ENCODE peak calls at places on chromosomes 4 and X, in five cellular contexts. R is T-helper 1 cell, I is fibroblast of the aortic adventitia, S is activated T-helper 1 cell treated with Interleukin-2 at 50 U/mL for 16 hours, W is iris pigment epithelial cell. L is an unnamed sample.

GRCh38 chrX:19886888-19887531 is 390 bp downstream of the SH3KBP1 start:
- DNase-seq in I (no peak), W (no peak), S (no peak), R (no peak), L (peak)

GRCh38 chrX:40402771-40403533 is 177.8 kb upstream of the ATP6AP2 start:
- DNase-seq in I (peak), R (no peak), W (peak), S (no peak), L (no peak)

GRCh38 chr4:2393353-2394270 is 24.8 kb downstream of the ZFYVE28 start:
- DNase-seq in R (no peak), S (no peak), I (no peak), W (no peak), L (no peak)

GRCh38 chr4:5940470-5941203 is 47.8 kb upstream of the CRMP1 start:
- DNase-seq in S (no peak), W (peak), R (no peak), I (no peak), L (no peak)

GRCh38 chrX:139015627-139016026 is 304.1 kb upstream of the FGF13 start:
- DNase-seq in R (no peak), S (no peak), W (no peak), I (no peak), L (no peak)

GRCh38 chr4:140653718-140654515 is 85.2 kb upstream of the UCP1 start:
- DNase-seq in S (no peak), I (peak), R (no peak), W (peak), L (no peak)

GRCh38 chrX:138845791-138846190 is 134.3 kb upstream of the FGF13 start:
- DNase-seq in S (no peak), I (no peak), R (no peak), W (no peak), L (no peak)

GRCh38 chr4:7650606-7651400 is 216.1 kb upstream of the PSAPL1 start:
- DNase-seq in S (no peak), I (no peak), W (peak), R (peak), L (no peak)

GRCh38 chrX:11893933-11894710 is 136.1 kb downstream of the MSL3 start:
- DNase-seq in I (no peak), R (no peak), W (no peak), S (no peak), L (no peak)

GRCh38 chr4:99863804-99864203 is 30.4 kb downstream of the LAMTOR3 start:
- DNase-seq in S (no peak), W (peak), R (no peak), I (no peak), L (no peak)

GRCh38 chr4:150039790-150040189 is 38.5 kb upstream of the DCLK2 start:
- DNase-seq in S (no peak), R (no peak), I (no peak), W (no peak), L (no peak)

GRCh38 chr4:139920552-139920951 is 233.4 kb downstream of the MAML3 start:
- DNase-seq in R (no peak), I (no peak), W (no peak), S (no peak), L (no peak)

GRCh38 chrX:132209527-132209926 is 9.7 kb downstream of the RAP2C start:
- DNase-seq in I (peak), S (no peak), R (no peak), W (peak), L (no peak)

GRCh38 chrX:102154218-102154860 is 1.4 kb downstream of the BEX5 start:
- DNase-seq in W (no peak), R (peak), S (no peak), I (no peak), L (peak)

GRCh38 chr4:40843696-40844095 is 93.9 kb downstream of the NSUN7 start:
- DNase-seq in I (no peak), S (no peak), W (no peak), R (peak), L (no peak)

L was measured in effector memory CD4-positive, alpha-beta T cell.